ENCODE peak calls at places on chromosomes 13 and 19, in six cellular contexts. Z is IMR-90, K is H9, Y is H1, I is neuronal stem cell, U is mesenchymal stem cell. P is an unnamed sample.

GRCh38 chr13:24491853-24492252 is 20.7 kb downstream of the PARP4 start:
- DNase-seq in Z (no peak), K (no peak), Y (no peak), I (no peak), U (no peak), P (no peak)

GRCh38 chr19:53812335-53812734 is 11.8 kb downstream of the NLRP12 start:
- DNase-seq in Z (no peak), K (peak; percentile 55), Y (no peak), I (no peak), U (no peak), P (peak; percentile 61)

GRCh38 chr13:72221276-72221962 is 354.4 kb upstream of the DACH1 start:
- DNase-seq in Z (no peak), K (peak; percentile 91), Y (peak; percentile 75), I (no peak), U (peak; percentile 15), P (peak; percentile 95)

GRCh38 chr13:88142653-88143052 is 471.5 kb downstream of the SLITRK5 start:
- DNase-seq in Z (no peak), K (no peak), Y (no peak), I (no peak), U (no peak), P (no peak)

GRCh38 chr19:1452802-1453524 is 3.0 kb downstream of the APC2 start:
- DNase-seq in Z (no peak), K (no peak), Y (no peak), I (no peak), U (no peak), P (no peak)

GRCh38 chr19:54338521-54338920 is 441 bp downstream of the LILRA4 start:
- DNase-seq in Z (no peak), K (no peak), Y (no peak), I (no peak), U (no peak), P (no peak)

GRCh38 chr13:101618440-101619187 is 166.1 kb downstream of the ITGBL1 start:
- DNase-seq in Z (no peak), K (no peak), Y (no peak), I (no peak), U (no peak), P (no peak)

GRCh38 chr19:48752511-48753365 is at the start of gene FUT1:
- DNase-seq in Z (no peak), K (peak; percentile 97), Y (peak; percentile 61), I (no peak), U (peak; percentile 39), P (peak; percentile 94)

GRCh38 chr19:2294377-2295335 is 12.7 kb upstream of the PEAK3 start:
- DNase-seq in Z (peak; percentile 54), K (no peak), Y (no peak), I (no peak), U (no peak), P (no peak)

GRCh38 chr19:2164020-2164988 is 571 bp downstream of the DOT1L start:
- DNase-seq in Z (no peak), K (no peak), Y (no peak), I (no peak), U (peak; percentile 39), P (peak; percentile 34)

GRCh38 chr19:29645911-29646310 is 19.4 kb upstream of the PLEKHF1 start:
- DNase-seq in Z (peak; percentile 34), K (no peak), Y (no peak), I (no peak), U (no peak), P (no peak)

GRCh38 chr13:67229438-67230242 is 496 bp downstream of the PCDH9 start:
- DNase-seq in Z (peak; percentile 10), K (no peak), Y (no peak), I (peak; percentile 4), U (no peak), P (peak; percentile 25)

GRCh38 chr13:112874751-112875300 is 94.2 kb upstream of the MCF2L start:
- DNase-seq in Z (no peak), K (no peak), Y (no peak), I (no peak), U (no peak), P (no peak)

GRCh38 chr13:95301135-95301946 is at the start of gene ABCC4:
- DNase-seq in Z (peak; percentile 72), K (peak; percentile 84), Y (peak; percentile 25), I (peak; percentile 73), U (peak; percentile 89), P (peak; percentile 88)

GRCh38 chr19:38229585-38230073 is 5.6 kb upstream of the DPF1 start:
- DNase-seq in Z (peak; percentile 91), K (peak; percentile 79), Y (no peak), I (peak; percentile 75), U (peak; percentile 83), P (peak; percentile 51)

DNA sequence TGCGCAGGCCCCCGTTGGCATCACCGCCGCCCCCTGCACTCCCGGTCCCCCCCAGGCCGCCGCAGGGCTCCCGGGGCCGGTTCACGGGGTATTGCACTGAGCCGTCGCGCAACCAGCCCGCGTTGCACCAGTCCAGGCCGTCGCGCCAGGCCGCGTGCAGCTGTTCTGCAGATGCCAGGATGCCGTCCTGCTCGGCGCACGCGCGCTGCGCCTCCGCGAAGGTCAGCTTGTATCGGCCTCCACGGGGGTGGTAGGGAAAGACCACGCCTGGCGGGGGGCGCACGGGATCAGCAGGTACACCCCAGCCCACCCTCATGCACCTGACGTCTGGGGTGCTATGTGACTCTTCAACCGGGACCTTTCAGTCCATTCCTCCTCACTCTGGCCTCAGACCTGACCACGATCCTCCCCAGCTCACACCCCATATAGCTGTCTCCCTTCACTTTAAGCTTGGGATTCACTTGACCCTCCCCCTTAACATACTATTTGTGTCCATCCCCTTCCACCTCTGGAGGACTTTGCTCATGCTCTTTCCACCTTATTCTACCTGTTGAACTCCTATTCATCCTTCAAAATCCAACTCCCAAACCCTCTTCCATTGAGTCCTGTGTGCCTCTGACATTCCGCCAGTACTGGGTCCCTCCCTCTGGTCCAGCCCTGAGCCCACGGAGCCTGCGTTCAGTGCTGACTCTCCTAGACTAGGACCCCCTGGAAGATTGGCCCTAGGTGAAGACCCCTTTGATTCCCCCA is 14.3 kb downstream of the TM6SF2 start:
- DNase-seq in Z (no peak), K (no peak), Y (no peak), I (no peak), U (no peak), P (no peak)
- H2BK5ac ChIP-seq in Z (no peak overlapping the region), K (no peak overlapping the region), Y (no peak overlapping the region), I (peak overlapping the region; percentile 39), U (no peak overlapping the region), P (no peak overlapping the region)

GRCh38 chr19:57814505-57815246 is at the start of gene ZNF552:
- DNase-seq in Z (peak; percentile 91), K (peak; percentile 95), Y (peak; percentile 83), I (peak; percentile 90), U (peak; percentile 96), P (peak; percentile 99)

GRCh38 chr19:57817976-57818375 is 3.3 kb upstream of the ZNF552 start:
- DNase-seq in Z (no peak), K (no peak), Y (no peak), I (no peak), U (no peak), P (no peak)

GRCh38 chr19:57813919-57814504 is 701 bp downstream of the ZNF552 start:
- DNase-seq in Z (no peak), K (no peak), Y (no peak), I (no peak), U (peak; percentile 6), P (peak; percentile 65)

GRCh38 chr19:57816652-57817051 is 1.9 kb upstream of the ZNF552 start:
- DNase-seq in Z (no peak), K (no peak), Y (no peak), I (no peak), U (peak; percentile 30), P (peak; percentile 45)

DNA sequence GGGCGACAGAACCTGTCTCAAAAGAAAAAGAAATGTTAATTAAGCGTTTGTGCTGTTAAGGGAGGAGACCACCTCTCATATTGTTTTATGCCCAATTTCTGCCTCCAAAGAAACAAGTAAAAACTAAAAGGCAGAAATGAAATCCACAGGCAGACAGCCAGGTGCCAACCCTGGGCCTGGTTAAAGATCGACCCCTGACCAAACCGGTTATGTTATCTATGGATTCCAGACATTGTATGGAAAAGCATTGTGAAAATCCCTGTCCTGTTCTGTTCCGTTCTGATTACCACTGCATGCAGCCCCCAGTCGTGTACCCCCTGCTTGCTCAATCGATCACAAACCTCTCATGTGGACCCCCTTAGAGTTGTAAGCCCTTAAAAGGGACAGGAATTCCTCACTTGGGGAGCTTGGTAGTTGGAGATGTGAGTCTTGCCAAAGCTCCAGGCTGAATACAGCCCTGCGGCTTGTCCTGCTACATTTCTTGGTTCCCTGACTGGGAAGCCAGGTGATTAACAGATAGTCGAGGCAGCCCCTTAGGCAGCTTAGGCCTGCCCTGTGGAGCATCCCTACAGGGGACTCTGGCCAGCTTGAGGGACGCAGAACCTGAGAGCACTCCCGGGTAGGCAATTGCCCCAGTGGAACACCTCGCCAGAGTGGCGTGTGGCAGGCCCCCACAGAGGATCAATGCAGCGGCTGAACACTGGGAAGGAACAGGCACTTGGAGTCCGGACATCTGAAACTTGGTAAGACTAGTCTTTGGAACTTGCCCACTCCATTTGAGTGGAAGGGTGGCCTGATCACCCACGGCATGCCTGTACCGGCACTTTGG is 748 bp upstream of the ZNF552 start:
- DNase-seq in Z (no peak), K (no peak), Y (no peak), I (no peak), U (no peak), P (peak; percentile 71)
- H2BK5ac ChIP-seq in Z (no peak overlapping the region), K (no peak overlapping the region), Y (no peak overlapping the region), I (no peak overlapping the region), U (no peak overlapping the region), P (peak overlapping the region; percentile 57)

GRCh38 chr19:6739884-6740588 is 556 bp downstream of the TRIP10 start:
- DNase-seq in Z (no peak), K (peak; percentile 62), Y (no peak), I (no peak), U (peak; percentile 51), P (peak; percentile 64)

GRCh38 chr19:6737284-6737872 is at the start of gene GPR108:
- DNase-seq in Z (peak; percentile 100), K (peak; percentile 100), Y (peak; percentile 99), I (peak; percentile 100), U (peak; percentile 100), P (peak; percentile 100)

GRCh38 chr19:6737873-6738725 is 719 bp upstream of the GPR108 start:
- DNase-seq in Z (peak; percentile 80), K (peak; percentile 86), Y (no peak), I (peak; percentile 59), U (peak; percentile 86), P (no peak)

GRCh38 chr19:6739390-6739883 is at the start of gene TRIP10:
- DNase-seq in Z (peak; percentile 72), K (peak; percentile 78), Y (no peak), I (peak; percentile 79), U (peak; percentile 79), P (peak; percentile 85)

GRCh38 chr19:6738726-6739389 is 622 bp upstream of the TRIP10 start:
- DNase-seq in Z (peak; percentile 8), K (no peak), Y (no peak), I (no peak), U (no peak), P (peak; percentile 98)
- H2BK5ac ChIP-seq in Z (peak overlapping the region; percentile 74), K (no peak overlapping the region), Y (peak overlapping the region; percentile 69), I (peak overlapping the region; percentile 76), U (no peak overlapping the region), P (peak overlapping the region; percentile 99)

DNA sequence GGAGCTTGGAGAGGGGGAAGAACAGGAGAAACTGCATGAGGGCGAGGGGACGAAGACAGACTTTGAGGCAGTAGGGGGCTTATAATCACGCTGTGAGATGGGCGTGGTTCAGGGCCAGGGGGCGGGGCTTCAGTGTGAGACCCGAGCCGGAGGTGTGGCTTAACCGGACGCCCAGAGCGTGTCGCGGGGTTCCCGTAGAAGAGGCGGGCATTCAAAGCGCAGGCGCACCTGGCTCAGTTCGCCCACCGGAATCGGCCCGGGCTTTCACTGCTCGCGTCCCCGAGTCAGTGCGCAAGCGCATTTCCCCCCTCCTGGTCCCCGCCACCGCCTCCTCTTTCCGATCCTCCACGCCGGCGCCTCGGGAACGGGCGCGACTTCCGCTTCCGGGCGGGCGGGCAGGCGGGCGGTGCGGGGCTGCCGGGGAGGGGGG is 225 bp upstream of the ZNF865 start:
- DNase-seq in Z (peak; percentile 96), K (peak; percentile 97), Y (peak; percentile 94), I (peak; percentile 99), U (peak; percentile 98), P (peak; percentile 98)
- H2BK5ac ChIP-seq in Z (peak overlapping the region; percentile 90), K (no peak overlapping the region), Y (peak overlapping the region; percentile 2), I (peak overlapping the region; percentile 87), U (no peak overlapping the region), P (no peak overlapping the region)